ENCODE peak calls at places on chromosomes 13 and 19, in eight cellular contexts. I is SK-N-SH, U is GM23338, N is PC-3, K is HCT116, V is OCI-LY7, T is hepatocyte, J is MM.1S. S is an unnamed sample.
A peak's percentile ranks its signal among the peaks of the same experiment; 100 is the strongest.

GRCh38 chr13:26377038-26377437 is 123.1 kb downstream of the CDK8 start:
- DNase-seq in T (peak; percentile 11), N (peak; percentile 44), K (peak; percentile 8), V (peak; percentile 18), U (peak; percentile 81), J (peak; percentile 42), I (peak; percentile 38), S (peak; percentile 69)

GRCh38 chr13:25149670-25150069 is 22.4 kb downstream of the AMER2 start:
- DNase-seq in K (no peak), V (no peak), I (no peak), U (no peak), J (no peak), N (no peak), T (no peak), S (no peak)

GRCh38 chr13:105363747-105364177 is 1171.7 kb downstream of the EFNB2 start:
- DNase-seq in V (no peak), I (peak; percentile 6), J (no peak), T (no peak), N (no peak), U (no peak), K (no peak), S (peak; percentile 20)

GRCh38 chr19:18479964-18480723 is 41.7 kb downstream of the ELL start:
- DNase-seq in V (no peak), T (no peak), K (no peak), J (no peak), I (no peak), U (no peak), N (no peak), S (no peak)

GRCh38 chr13:110645750-110646149 is 30.4 kb downstream of the NAXD start:
- DNase-seq in U (no peak), T (no peak), J (no peak), V (no peak), N (no peak), I (no peak), K (no peak), S (no peak)

GRCh38 chr13:61664821-61665705 is 249.4 kb upstream of the PCDH20 start:
- DNase-seq in J (no peak), T (peak; percentile 44), I (no peak), K (peak; percentile 10), U (no peak), V (no peak), N (peak; percentile 61), S (no peak)

GRCh38 chr13:79318664-79319063 is 87.4 kb downstream of the RBM26 start:
- DNase-seq in N (no peak), K (no peak), I (no peak), U (no peak), J (no peak), V (no peak), T (no peak), S (no peak)

GRCh38 chr19:52600639-52601024 is 30.5 kb downstream of the ZNF701 start:
- DNase-seq in T (peak; percentile 71), V (peak; percentile 35), U (peak; percentile 60), J (no peak), I (no peak), N (no peak), K (no peak), S (no peak)

GRCh38 chr19:7844405-7844804 is 14.4 kb downstream of the EVI5L start:
- DNase-seq in U (no peak), K (no peak), T (no peak), J (no peak), N (no peak), V (no peak), I (no peak), S (no peak)

GRCh38 chr19:38542040-38542439 is 75.7 kb downstream of the MAP4K1 start:
- DNase-seq in V (no peak), I (no peak), U (no peak), N (no peak), J (no peak), T (no peak), K (no peak), S (no peak)

GRCh38 chr19:38544569-38545315 is 73.0 kb downstream of the MAP4K1 start:
- DNase-seq in V (peak; percentile 89), I (no peak), T (no peak), U (peak; percentile 21), N (no peak), K (peak; percentile 56), J (peak; percentile 81), S (peak; percentile 64)

GRCh38 chr19:38545596-38545995 is 72.2 kb downstream of the MAP4K1 start:
- DNase-seq in V (no peak), J (no peak), U (no peak), I (no peak), N (no peak), K (no peak), T (no peak), S (no peak)

GRCh38 chr19:38543286-38543806 is 74.4 kb downstream of the MAP4K1 start:
- DNase-seq in K (no peak), I (no peak), V (no peak), U (no peak), T (no peak), N (no peak), J (no peak), S (no peak)

DNA sequence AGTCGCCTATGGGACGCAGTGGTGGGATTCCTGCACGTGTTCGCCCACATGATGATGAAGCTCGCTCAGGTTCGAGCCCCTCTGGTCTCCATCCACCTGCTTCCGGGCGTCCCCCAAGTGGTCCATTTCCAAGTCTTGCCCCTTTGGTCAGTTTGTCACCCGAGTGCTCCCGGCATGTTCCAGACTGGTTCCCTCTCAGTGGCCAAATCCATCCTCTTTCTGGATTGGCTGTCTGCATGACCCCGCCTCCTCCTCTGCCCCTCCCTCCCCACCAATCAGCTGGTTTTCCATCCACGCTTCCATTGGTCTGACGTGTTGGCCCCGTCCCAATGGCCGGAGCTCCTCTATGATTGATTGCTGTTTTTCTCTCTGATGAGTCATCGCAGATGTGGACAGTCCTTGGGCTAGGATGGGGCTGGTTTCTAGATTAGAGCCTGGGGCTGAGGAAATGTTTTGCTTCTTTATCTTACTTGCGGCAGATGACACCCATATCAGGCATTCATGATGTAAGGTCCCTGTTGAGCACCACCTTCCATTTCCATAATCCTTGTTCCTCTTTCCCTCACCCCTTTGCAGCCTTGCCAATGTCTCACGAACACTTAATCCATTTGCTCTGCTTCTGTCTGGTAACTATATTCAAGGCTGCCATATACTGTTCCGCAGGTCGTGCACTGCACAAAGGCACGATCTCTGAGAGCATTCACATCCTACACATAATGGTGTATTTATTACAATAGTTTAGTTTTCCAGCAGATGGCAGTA is 73.8 kb downstream of the MAP4K1 start:
- DNase-seq in V (peak; percentile 59), T (peak; percentile 77), J (peak; percentile 83), U (peak; percentile 72), K (peak; percentile 87), N (peak; percentile 80), I (peak; percentile 93), S (no peak)
- TF ChIP-seq CTCF in V (no peak), T (no peak), J (peak; percentile 76), U (peak; percentile 55), K (peak; percentile 80), N (peak; percentile 74), I (peak; percentile 73), S (no peak)

DNA sequence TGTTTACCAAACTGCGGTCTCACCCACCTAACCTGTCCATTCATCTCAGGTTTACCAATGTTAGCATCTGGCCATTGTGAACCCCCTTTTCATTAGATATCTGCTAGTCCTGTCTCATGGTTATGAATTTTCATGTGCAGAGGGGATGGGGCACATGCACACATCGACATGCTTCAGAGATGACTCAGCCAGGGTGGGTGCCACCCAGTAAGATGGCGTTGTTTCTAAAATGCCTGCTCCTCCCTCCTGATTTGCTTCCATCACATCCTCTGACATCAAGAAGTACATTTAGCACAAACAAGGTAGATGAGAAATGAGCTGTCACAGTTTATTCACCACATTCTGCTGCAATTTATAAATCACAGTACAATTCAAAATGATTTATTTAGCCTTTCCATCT is 51.3 kb downstream of the GPALPP1 start:
- DNase-seq in V (no peak), T (no peak), I (no peak), U (no peak), J (no peak), K (no peak), N (peak; percentile 10), S (no peak)
- H2AFZ ChIP-seq in V (no peak overlapping the region), T (no peak overlapping the region), I (no peak overlapping the region), U (no peak overlapping the region), J (no peak overlapping the region), K (no peak overlapping the region), N (no peak overlapping the region), S (no peak overlapping the region)

GRCh38 chr13:99087130-99087953 is 109.5 kb upstream of the DOCK9 start:
- DNase-seq in T (peak; percentile 93), U (peak; percentile 98), J (peak; percentile 94), I (peak; percentile 98), K (peak; percentile 71), V (peak; percentile 88), N (peak; percentile 84), S (peak; percentile 94)

GRCh38 chr13:99086149-99086868 is 108.4 kb upstream of the DOCK9 start:
- DNase-seq in T (peak; percentile 85), U (peak; percentile 62), K (no peak), I (peak; percentile 86), J (peak; percentile 65), V (peak; percentile 72), N (peak; percentile 52), S (peak; percentile 87)

GRCh38 chr13:99087954-99088491 is 110.2 kb upstream of the DOCK9 start:
- DNase-seq in N (peak; percentile 28), T (peak; percentile 40), K (no peak), I (peak; percentile 53), J (peak; percentile 24), V (peak; percentile 35), U (peak; percentile 50), S (peak; percentile 37)

GRCh38 chr13:99085846-99086148 is 107.9 kb upstream of the DOCK9 start:
- DNase-seq in J (no peak), V (no peak), T (no peak), N (no peak), I (no peak), U (no peak), K (no peak), S (no peak)

DNA sequence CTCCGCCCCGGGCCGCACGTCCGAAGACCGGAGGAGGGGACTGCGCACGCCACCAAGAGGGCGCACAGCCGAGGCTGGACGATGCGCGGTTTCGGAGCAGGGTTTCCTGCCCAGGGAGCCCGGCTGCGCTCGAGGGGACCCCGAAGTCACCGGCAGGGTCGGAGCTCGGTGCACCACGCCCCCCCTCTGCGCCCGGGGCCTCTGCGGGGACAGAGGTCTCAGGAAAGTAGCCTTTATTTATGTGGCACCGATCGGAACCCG is 108.9 kb upstream of the DOCK9 start:
- DNase-seq in U (no peak), I (no peak), T (no peak), N (no peak), J (peak; percentile 42), V (no peak), K (no peak), S (no peak)
- TF ChIP-seq EZH2phosphoT487 in U (no peak), I (no peak), T (no peak), N (no peak), J (no peak), V (no peak), K (no peak), S (no peak)

DNA sequence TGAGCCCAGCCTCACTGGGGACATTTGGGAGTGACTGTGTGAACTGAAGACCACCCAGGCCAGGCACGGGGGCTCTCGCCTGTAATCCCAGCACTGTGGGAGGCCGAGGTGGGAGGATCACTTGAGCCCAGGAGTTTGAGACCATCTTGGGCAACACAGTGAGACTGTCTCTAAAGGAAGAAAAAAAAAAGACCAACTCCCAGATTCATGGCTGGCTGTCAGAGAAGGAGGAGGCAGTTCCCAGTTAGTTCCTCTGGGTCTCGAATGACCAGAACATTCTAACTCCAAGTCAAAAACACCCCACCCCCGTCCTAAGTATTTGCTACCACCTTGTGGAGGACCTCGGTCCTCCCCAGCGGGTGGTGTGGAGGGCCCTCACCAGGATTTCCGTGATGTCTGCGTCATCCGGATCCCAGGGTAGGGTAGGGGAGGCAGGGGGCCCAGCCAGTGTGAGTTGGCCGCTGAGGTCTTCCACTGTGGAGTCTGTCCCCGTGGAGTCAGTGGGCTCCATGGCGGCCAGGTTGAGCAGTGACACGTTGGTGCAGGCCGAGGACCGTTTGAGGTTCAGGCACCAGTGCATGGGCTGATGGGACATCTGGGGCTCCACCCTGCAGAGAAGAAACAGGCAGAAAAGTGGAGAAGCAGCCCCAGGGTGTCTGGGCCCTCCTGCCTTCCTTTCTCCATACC is 1.3 kb downstream of the TSKS start:
- DNase-seq in I (no peak), N (peak; percentile 31), V (peak; percentile 34), U (peak; percentile 73), J (no peak), T (peak; percentile 37), K (no peak), S (no peak)
- TF ChIP-seq CTCF in I (no peak), N (peak; percentile 46), V (peak; percentile 54), U (peak; percentile 35), J (no peak), T (peak; percentile 6), K (peak; percentile 36), S (no peak)